ENCODE peak calls at places on chromosomes 11 and 22, in six cellular contexts. X, Q, I, A, J and U are unnamed samples.

GRCh38 chr11:11944444-11944843 is 64.0 kb downstream of the DKK3 start:
- DNase-seq in X (no peak), Q (no peak), I (no peak), A (no peak), J (no peak), U (no peak)

GRCh38 chr11:122709042-122709760 is 53.7 kb downstream of the UBASH3B start:
- DNase-seq in X (no peak), Q (no peak), I (no peak), A (no peak), J (no peak), U (no peak)

GRCh38 chr22:29150701-29151100 is 55.0 kb upstream of the EMID1 start:
- DNase-seq in X (no peak), Q (no peak), I (no peak), A (no peak), J (no peak), U (peak; percentile 18)

GRCh38 chr11:64974124-64974523 is 2.2 kb upstream of the MAJIN start:
- DNase-seq in X (no peak), Q (no peak), I (no peak), A (no peak), J (no peak), U (no peak)

GRCh38 chr11:42631223-42631843 is 680.5 kb upstream of the API5 start:
- DNase-seq in X (peak; percentile 33), Q (no peak), I (no peak), A (no peak), J (no peak), U (no peak)

GRCh38 chr11:14041040-14041439 is 78.5 kb downstream of the SPON1 start:
- DNase-seq in X (no peak), Q (no peak), I (peak; percentile 25), A (no peak), J (no peak), U (no peak)

GRCh38 chr11:107040447-107041444 is 22.5 kb upstream of the GUCY1A2 start:
- DNase-seq in X (no peak), Q (no peak), I (no peak), A (no peak), J (no peak), U (no peak)

GRCh38 chr11:1874406-1875092 is 17.1 kb downstream of the PRR33 start:
- DNase-seq in X (no peak), Q (no peak), I (no peak), A (no peak), J (no peak), U (no peak)

GRCh38 chr11:3808846-3809623 is 675 bp downstream of the PGAP2 start:
- DNase-seq in X (peak; percentile 60), Q (peak; percentile 68), I (peak; percentile 63), A (peak; percentile 14), J (no peak), U (no peak)

GRCh38 chr11:96113100-96113710 is 189.3 kb upstream of the MTMR2 start:
- DNase-seq in X (peak; percentile 82), Q (no peak), I (peak; percentile 62), A (no peak), J (no peak), U (no peak)

GRCh38 chr11:61277973-61278565 is 17.0 kb downstream of the VWCE start:
- DNase-seq in X (no peak), Q (no peak), I (no peak), A (no peak), J (no peak), U (no peak)

GRCh38 chr22:50603511-50604255 is 3.1 kb downstream of the MAPK8IP2 start:
- DNase-seq in X (no peak), Q (no peak), I (no peak), A (no peak), J (no peak), U (no peak)

GRCh38 chr11:94959179-94959578 is 14.2 kb downstream of the CWC15 start:
- DNase-seq in X (no peak), Q (no peak), I (no peak), A (no peak), J (no peak), U (no peak)

GRCh38 chr11:73223998-73224730 is 6.1 kb downstream of the P2RY2 start:
- DNase-seq in X (no peak), Q (no peak), I (no peak), A (no peak), J (no peak), U (no peak)

GRCh38 chr11:58334708-58335107 is 24.2 kb downstream of the OR5B17 start:
- DNase-seq in X (peak; percentile 87), Q (no peak), I (peak; percentile 63), A (no peak), J (no peak), U (no peak)

GRCh38 chr11:103624708-103625623 is 411.5 kb upstream of the DDI1 start:
- DNase-seq in X (peak; percentile 99), Q (no peak), I (peak; percentile 79), A (no peak), J (no peak), U (no peak)

GRCh38 chr11:107857550-107858216 is 904 bp downstream of the SLC35F2 start:
- DNase-seq in X (peak; percentile 53), Q (no peak), I (peak; percentile 6), A (no peak), J (no peak), U (no peak)

GRCh38 chr11:95849087-95849825 is 59.0 kb downstream of the CEP57 start:
- DNase-seq in X (peak; percentile 82), Q (peak; percentile 27), I (peak; percentile 59), A (peak; percentile 15), J (no peak), U (peak; percentile 47)

GRCh38 chr11:59777104-59777503 is 21.9 kb downstream of the STX3 start:
- DNase-seq in X (no peak), Q (no peak), I (no peak), A (no peak), J (no peak), U (no peak)

GRCh38 chr11:68040121-68040956 is 1.5 kb downstream of the TCIRG1 start:
- DNase-seq in X (peak; percentile 86), Q (peak; percentile 77), I (peak; percentile 64), A (no peak), J (no peak), U (no peak)

GRCh38 chr11:2836335-2837095 is 49.1 kb downstream of the CDKN1C start:
- DNase-seq in X (no peak), Q (no peak), I (no peak), A (no peak), J (no peak), U (no peak)

GRCh38 chr11:30100514-30100913 is 83.7 kb upstream of the KCNA4 start:
- DNase-seq in X (no peak), Q (no peak), I (no peak), A (no peak), J (no peak), U (no peak)

GRCh38 chr11:92707173-92707619 is 262.3 kb upstream of the MTNR1B start:
- DNase-seq in X (no peak), Q (no peak), I (no peak), A (peak; percentile 89), J (no peak), U (no peak)

GRCh38 chr11:7563269-7563668 is 49.5 kb downstream of the PPFIBP2 start:
- DNase-seq in X (no peak), Q (no peak), I (no peak), A (no peak), J (no peak), U (no peak)

GRCh38 chr11:641806-642370 is 4.8 kb downstream of the DRD4 start:
- DNase-seq in X (no peak), Q (no peak), I (no peak), A (no peak), J (no peak), U (no peak)

GRCh38 chr11:96413408-96413807 is 23.6 kb downstream of the JRKL start:
- DNase-seq in X (no peak), Q (no peak), I (no peak), A (no peak), J (no peak), U (no peak)